ENCODE peak calls at places on chromosomes 16 and 17, in nine cellular contexts. One of them, this sample, is unnamed.

GRCh38 chr17:63836811-63837210 is 5.7 kb downstream of the SMARCD2 start:
- DNase-seq in H9: no peak
- DNase-seq in CD8-positive, alpha-beta memory T cell: no peak
- DNase-seq in NCI-H345: no peak
- DNase-seq in dorsolateral prefrontal cortex: no peak
- DNase-seq in Right ventricle myocardium superior: no peak
- DNase-seq in stimulated activated CD8-positive, alpha-beta memory T cell treated with anti-CD3 and anti-CD28 coated beads, Interleukin-4, amount 100 ng/mL, for 24 hours: no peak
- DNase-seq in GM23248: no peak
- DNase-seq in NCI-H2029 treated with DMSO at 0.1 percent for 48 hours: no peak
- DNase-seq in this sample: no peak

GRCh38 chr16:56294599-56294998 is 103.3 kb downstream of the GNAO1 start:
- DNase-seq in H9: no peak
- DNase-seq in CD8-positive, alpha-beta memory T cell: no peak
- DNase-seq in NCI-H345: no peak
- DNase-seq in dorsolateral prefrontal cortex: no peak
- DNase-seq in Right ventricle myocardium superior: no peak
- DNase-seq in stimulated activated CD8-positive, alpha-beta memory T cell treated with anti-CD3 and anti-CD28 coated beads, Interleukin-4, amount 100 ng/mL, for 24 hours: no peak
- DNase-seq in GM23248: peak
- DNase-seq in NCI-H2029 treated with DMSO at 0.1 percent for 48 hours: no peak
- DNase-seq in this sample: no peak

GRCh38 chr16:3734758-3735221 is 17.5 kb upstream of the TRAP1 start:
- DNase-seq in H9: no peak
- DNase-seq in CD8-positive, alpha-beta memory T cell: no peak
- DNase-seq in NCI-H345: no peak
- DNase-seq in dorsolateral prefrontal cortex: no peak
- DNase-seq in Right ventricle myocardium superior: no peak
- DNase-seq in stimulated activated CD8-positive, alpha-beta memory T cell treated with anti-CD3 and anti-CD28 coated beads, Interleukin-4, amount 100 ng/mL, for 24 hours: no peak
- DNase-seq in GM23248: no peak
- DNase-seq in NCI-H2029 treated with DMSO at 0.1 percent for 48 hours: no peak
- DNase-seq in this sample: no peak

GRCh38 chr17:80476877-80477646 is 655 bp upstream of the NPTX1 start:
- DNase-seq in H9: no peak
- DNase-seq in CD8-positive, alpha-beta memory T cell: no peak
- DNase-seq in NCI-H345: peak
- DNase-seq in dorsolateral prefrontal cortex: no peak
- DNase-seq in Right ventricle myocardium superior: no peak
- DNase-seq in stimulated activated CD8-positive, alpha-beta memory T cell treated with anti-CD3 and anti-CD28 coated beads, Interleukin-4, amount 100 ng/mL, for 24 hours: no peak
- DNase-seq in GM23248: peak
- DNase-seq in NCI-H2029 treated with DMSO at 0.1 percent for 48 hours: no peak
- DNase-seq in this sample: no peak

GRCh38 chr17:59221159-59221847 is 992 bp downstream of the GDPD1 start:
- DNase-seq in H9: no peak
- DNase-seq in CD8-positive, alpha-beta memory T cell: no peak
- DNase-seq in NCI-H345: no peak
- DNase-seq in dorsolateral prefrontal cortex: peak
- DNase-seq in Right ventricle myocardium superior: peak
- DNase-seq in stimulated activated CD8-positive, alpha-beta memory T cell treated with anti-CD3 and anti-CD28 coated beads, Interleukin-4, amount 100 ng/mL, for 24 hours: no peak
- DNase-seq in GM23248: peak
- DNase-seq in NCI-H2029 treated with DMSO at 0.1 percent for 48 hours: no peak
- DNase-seq in this sample: no peak

GRCh38 chr17:61457226-61457983 is 5.2 kb downstream of the TBX4 start:
- DNase-seq in H9: peak
- DNase-seq in CD8-positive, alpha-beta memory T cell: no peak
- DNase-seq in NCI-H345: no peak
- DNase-seq in dorsolateral prefrontal cortex: no peak
- DNase-seq in Right ventricle myocardium superior: peak
- DNase-seq in stimulated activated CD8-positive, alpha-beta memory T cell treated with anti-CD3 and anti-CD28 coated beads, Interleukin-4, amount 100 ng/mL, for 24 hours: no peak
- DNase-seq in GM23248: peak
- DNase-seq in NCI-H2029 treated with DMSO at 0.1 percent for 48 hours: no peak
- DNase-seq in this sample: no peak

GRCh38 chr16:70635356-70636016 is 10.9 kb upstream of the IL34 start:
- DNase-seq in H9: no peak
- DNase-seq in CD8-positive, alpha-beta memory T cell: no peak
- DNase-seq in NCI-H345: peak
- DNase-seq in dorsolateral prefrontal cortex: no peak
- DNase-seq in Right ventricle myocardium superior: no peak
- DNase-seq in stimulated activated CD8-positive, alpha-beta memory T cell treated with anti-CD3 and anti-CD28 coated beads, Interleukin-4, amount 100 ng/mL, for 24 hours: no peak
- DNase-seq in GM23248: peak
- DNase-seq in NCI-H2029 treated with DMSO at 0.1 percent for 48 hours: no peak
- DNase-seq in this sample: no peak

GRCh38 chr17:66002807-66003206 is 189.1 kb downstream of the CEP112 start:
- DNase-seq in H9: no peak
- DNase-seq in CD8-positive, alpha-beta memory T cell: no peak
- DNase-seq in NCI-H345: no peak
- DNase-seq in dorsolateral prefrontal cortex: no peak
- DNase-seq in Right ventricle myocardium superior: no peak
- DNase-seq in stimulated activated CD8-positive, alpha-beta memory T cell treated with anti-CD3 and anti-CD28 coated beads, Interleukin-4, amount 100 ng/mL, for 24 hours: no peak
- DNase-seq in GM23248: no peak
- DNase-seq in NCI-H2029 treated with DMSO at 0.1 percent for 48 hours: no peak
- DNase-seq in this sample: no peak

GRCh38 chr16:9033125-9033830 is 58.2 kb upstream of the HAPSTR1 start:
- DNase-seq in H9: peak
- DNase-seq in CD8-positive, alpha-beta memory T cell: no peak
- DNase-seq in NCI-H345: peak
- DNase-seq in dorsolateral prefrontal cortex: no peak
- DNase-seq in Right ventricle myocardium superior: no peak
- DNase-seq in stimulated activated CD8-positive, alpha-beta memory T cell treated with anti-CD3 and anti-CD28 coated beads, Interleukin-4, amount 100 ng/mL, for 24 hours: no peak
- DNase-seq in GM23248: peak
- DNase-seq in NCI-H2029 treated with DMSO at 0.1 percent for 48 hours: no peak
- DNase-seq in this sample: peak

GRCh38 chr17:64118452-64118979 is 11.4 kb downstream of the ERN1 start:
- DNase-seq in H9: peak
- DNase-seq in CD8-positive, alpha-beta memory T cell: no peak
- DNase-seq in NCI-H345: peak
- DNase-seq in dorsolateral prefrontal cortex: no peak
- DNase-seq in Right ventricle myocardium superior: peak
- DNase-seq in stimulated activated CD8-positive, alpha-beta memory T cell treated with anti-CD3 and anti-CD28 coated beads, Interleukin-4, amount 100 ng/mL, for 24 hours: no peak
- DNase-seq in GM23248: peak
- DNase-seq in NCI-H2029 treated with DMSO at 0.1 percent for 48 hours: peak
- DNase-seq in this sample: peak

GRCh38 chr17:79811036-79811887 is 14.4 kb upstream of the CBX8 start:
- DNase-seq in H9: peak
- DNase-seq in CD8-positive, alpha-beta memory T cell: no peak
- DNase-seq in NCI-H345: peak
- DNase-seq in dorsolateral prefrontal cortex: no peak
- DNase-seq in Right ventricle myocardium superior: peak
- DNase-seq in stimulated activated CD8-positive, alpha-beta memory T cell treated with anti-CD3 and anti-CD28 coated beads, Interleukin-4, amount 100 ng/mL, for 24 hours: no peak
- DNase-seq in GM23248: peak
- DNase-seq in NCI-H2029 treated with DMSO at 0.1 percent for 48 hours: peak
- DNase-seq in this sample: peak

GRCh38 chr16:56743840-56744239 is 13.9 kb downstream of the NUP93 start:
- DNase-seq in H9: peak
- DNase-seq in CD8-positive, alpha-beta memory T cell: no peak
- DNase-seq in NCI-H345: no peak
- DNase-seq in dorsolateral prefrontal cortex: no peak
- DNase-seq in Right ventricle myocardium superior: no peak
- DNase-seq in stimulated activated CD8-positive, alpha-beta memory T cell treated with anti-CD3 and anti-CD28 coated beads, Interleukin-4, amount 100 ng/mL, for 24 hours: no peak
- DNase-seq in GM23248: peak
- DNase-seq in NCI-H2029 treated with DMSO at 0.1 percent for 48 hours: no peak
- DNase-seq in this sample: no peak

This sample was measured in NCI-H2081.